ENCODE peak calls at places on chromosome 4, in four cellular contexts. D, Y, O and K are unnamed samples.
A peak's percentile ranks its signal among the peaks of the same experiment; 100 is the strongest.

GRCh38 chr4:28482580-28482979 is 1621.9 kb downstream of the STIM2 start:
- DNase-seq in D (no peak), Y (no peak), O (no peak), K (no peak)

GRCh38 chr4:23881052-23881501 is 8.8 kb downstream of the PPARGC1A start:
- DNase-seq in D (no peak), Y (no peak), O (peak; percentile 95), K (no peak)

GRCh38 chr4:37481547-37482129 is 204.5 kb downstream of the RELL1 start:
- DNase-seq in D (no peak), Y (no peak), O (no peak), K (no peak)

GRCh38 chr4:96713271-96713670 is 873.4 kb downstream of the PDHA2 start:
- DNase-seq in D (no peak), Y (no peak), O (no peak), K (no peak)

GRCh38 chr4:77145806-77146425 is 11.1 kb upstream of the CCNG2 start:
- DNase-seq in D (no peak), Y (no peak), O (no peak), K (no peak)

GRCh38 chr4:184838249-184839074 is 12.7 kb upstream of the ACSL1 start:
- DNase-seq in D (peak; percentile 71), Y (no peak), O (peak; percentile 98), K (peak; percentile 77)

GRCh38 chr4:91826186-91826585 is 477.6 kb upstream of the GRID2 start:
- DNase-seq in D (no peak), Y (no peak), O (no peak), K (no peak)

GRCh38 chr4:152700151-152700550 is 20.4 kb upstream of the TMEM154 start:
- DNase-seq in D (no peak), Y (no peak), O (no peak), K (no peak)

GRCh38 chr4:91116861-91117260 is 989.7 kb downstream of the CCSER1 start:
- DNase-seq in D (no peak), Y (no peak), O (no peak), K (peak; percentile 6)

GRCh38 chr4:7073526-7074390 is 5.9 kb upstream of the GRPEL1 start:
- DNase-seq in D (peak; percentile 78), Y (no peak), O (peak; percentile 77), K (peak; percentile 76)
- TF ChIP-seq ESRRA in D (no peak), Y (no peak), O (no peak), K (no peak)

GRCh38 chr4:38533024-38533556 is 130.9 kb upstream of the KLF3 start:
- DNase-seq in D (peak; percentile 17), Y (no peak), O (no peak), K (no peak)

GRCh38 chr4:38539501-38539900 is 124.5 kb upstream of the KLF3 start:
- DNase-seq in D (peak; percentile 55), Y (no peak), O (no peak), K (no peak)

GRCh38 chr4:38534344-38534743 is 129.7 kb upstream of the KLF3 start:
- DNase-seq in D (no peak), Y (no peak), O (no peak), K (no peak)

GRCh38 chr4:38538517-38538916 is 125.5 kb upstream of the KLF3 start:
- DNase-seq in D (no peak), Y (no peak), O (no peak), K (no peak)
- TF ChIP-seq EP300 in D (no peak), Y (no peak), O (no peak), K (no peak)

DNA sequence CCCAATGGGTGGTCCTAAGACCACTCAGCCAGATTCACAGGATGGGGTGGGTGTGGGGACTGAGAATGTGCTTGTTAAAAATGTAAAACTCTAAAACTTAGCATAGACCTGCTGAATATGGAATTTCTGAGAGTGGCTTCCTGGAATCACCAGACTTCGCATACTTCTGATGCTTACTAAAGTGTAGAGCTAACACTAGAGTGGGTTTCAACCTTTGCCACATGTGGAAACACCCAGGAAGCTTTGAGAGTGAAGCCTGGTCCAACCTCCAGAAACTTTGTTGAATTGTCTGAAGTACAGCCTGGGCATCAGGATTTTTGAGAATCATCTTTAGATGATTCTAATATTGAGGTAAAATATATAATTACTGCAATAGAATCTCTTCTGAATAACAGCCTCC is 167.8 kb upstream of the EDNRA start:
- DNase-seq in D (no peak), Y (no peak), O (no peak), K (no peak)
- H3K4me2 ChIP-seq in D (no peak overlapping the region), Y (no peak overlapping the region), O (no peak overlapping the region), K (no peak overlapping the region)

DNA sequence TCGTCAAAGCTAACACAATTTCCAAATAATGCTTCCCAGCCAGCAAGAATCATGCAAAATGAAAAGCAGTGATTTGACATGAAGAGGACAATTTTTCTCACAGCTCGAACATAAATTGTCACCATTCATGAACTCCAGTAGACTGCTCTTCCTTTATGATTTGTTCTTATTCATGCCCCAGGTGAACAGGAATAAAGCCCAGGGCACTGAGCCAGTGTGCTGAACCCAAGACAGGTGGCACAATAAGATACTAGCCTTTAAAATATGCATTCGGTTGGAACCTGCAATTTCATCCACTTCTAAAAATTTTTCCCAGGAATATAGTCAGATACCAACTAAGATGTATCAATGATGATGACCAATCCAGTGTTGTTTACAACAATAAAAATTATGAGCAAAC is 139.7 kb downstream of the PRSS12 start:
- DNase-seq in D (no peak), Y (no peak), O (no peak), K (no peak)
- TF ChIP-seq ESRRA in D (no peak), Y (no peak), O (no peak), K (no peak)

GRCh38 chr4:114028071-114028470 is 48.6 kb upstream of the ARSJ start:
- DNase-seq in D (no peak), Y (no peak), O (no peak), K (no peak)
- TF ChIP-seq EP300 in D (no peak), Y (no peak), O (no peak), K (no peak)

DNA sequence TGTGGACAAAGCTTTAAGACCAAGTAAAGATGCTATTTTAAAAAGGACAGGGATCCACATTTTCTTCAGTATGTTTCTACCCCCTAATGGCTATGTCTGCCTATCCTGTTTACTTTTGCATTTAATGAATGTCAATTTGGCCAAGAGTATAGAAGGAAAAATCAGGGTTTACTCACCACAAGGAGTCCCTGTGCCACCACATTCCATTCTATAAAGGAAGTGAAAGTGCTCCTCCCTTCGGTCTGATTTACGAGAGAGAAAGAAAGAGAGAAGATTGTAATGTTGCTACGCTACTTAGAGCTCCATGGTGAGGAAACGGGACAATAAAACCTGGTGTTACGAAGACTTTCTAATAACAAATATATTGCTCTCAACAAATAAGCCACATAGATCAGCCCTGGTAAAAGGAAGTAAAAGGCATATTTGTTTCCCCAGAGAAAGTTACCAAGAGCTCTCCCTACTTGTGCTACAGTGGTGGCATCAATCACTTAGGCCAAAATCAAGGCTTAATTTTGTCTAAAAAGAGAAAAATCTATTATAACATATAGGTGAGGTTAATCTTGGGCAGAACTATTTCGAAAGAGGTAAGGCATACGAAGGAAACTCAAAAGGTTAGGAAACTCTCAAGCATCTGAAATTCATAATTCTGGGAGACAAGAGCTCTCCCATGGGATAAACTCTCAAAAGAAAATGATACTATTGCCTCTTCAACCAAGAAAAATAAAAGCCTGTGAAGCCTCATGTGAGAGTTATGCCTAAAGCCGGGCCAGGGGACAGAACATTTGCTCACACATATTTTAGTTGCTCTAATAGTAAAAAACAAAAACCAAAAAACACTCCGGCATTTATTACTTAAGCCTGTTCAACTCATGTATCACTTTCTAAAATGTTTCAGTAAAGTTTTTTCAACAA is 29.5 kb downstream of the TAPT1 start:
- DNase-seq in D (no peak), Y (peak; percentile 21), O (peak; percentile 4), K (peak; percentile 54)
- H3K4me2 ChIP-seq in D (no peak overlapping the region), Y (peak overlapping the region; percentile 60), O (no peak overlapping the region), K (peak overlapping the region; percentile 80)

DNA sequence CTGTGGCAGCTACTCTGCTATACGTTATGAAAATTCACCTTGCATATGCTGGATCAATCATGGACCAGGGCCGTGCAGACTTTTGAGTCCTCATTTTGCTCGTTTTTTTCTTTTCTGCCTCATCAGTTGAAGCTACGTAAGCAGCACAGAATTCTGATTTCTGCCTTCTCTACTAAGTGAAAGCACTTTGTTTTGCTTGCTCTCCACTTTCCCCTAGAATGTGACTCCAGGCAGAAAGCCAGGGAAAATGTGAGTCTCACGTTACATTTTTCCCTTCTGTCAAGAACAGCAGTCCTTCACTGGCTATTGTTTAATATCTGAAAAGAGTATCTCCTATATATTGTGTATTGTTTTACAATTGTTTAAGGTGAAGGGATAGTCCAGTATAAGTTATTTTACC is 1840.1 kb downstream of the PCDH7 start:
- DNase-seq in D (no peak), Y (no peak), O (no peak), K (no peak)
- TF ChIP-seq ESRRA in D (no peak), Y (no peak), O (no peak), K (no peak)